ENCODE peak calls at places on chromosomes 6 and 20, in eight cellular contexts. B is esophagus muscularis mucosa, I is endothelial cell of umbilical vein, K is cardiac muscle cell, G is endodermal cell, V is heart left ventricle, D is astrocyte of the spinal cord, H is tibial artery. A is an unnamed sample.

GRCh38 chr20:7790189-7790588 is 150.1 kb downstream of the HAO1 start:
- DNase-seq in B (no peak), I (no peak), K (no peak), G (no peak), V (no peak), D (peak; percentile 54), H (no peak), A (peak; percentile 51)

GRCh38 chr6:11769816-11770545 is 8.6 kb downstream of the ADTRP start:
- DNase-seq in B (no peak), I (no peak), K (no peak), G (peak; percentile 87), V (no peak), D (no peak), H (no peak), A (no peak)

GRCh38 chr6:100449239-100449691 is 15.5 kb downstream of the SIM1 start:
- DNase-seq in B (peak; percentile 86), I (no peak), K (no peak), G (no peak), V (no peak), D (no peak), H (no peak), A (no peak)

GRCh38 chr6:29827579-29828470 is at the start of gene HLA-G:
- DNase-seq in B (no peak), I (no peak), K (peak; percentile 8), G (peak; percentile 75), V (no peak), D (no peak), H (no peak), A (no peak)

GRCh38 chr6:107318100-107318736 is 141.1 kb downstream of the PDSS2 start:
- DNase-seq in B (no peak), I (peak; percentile 69), K (peak; percentile 78), G (peak; percentile 79), V (peak; percentile 58), D (peak; percentile 49), H (peak; percentile 35), A (peak; percentile 71)

GRCh38 chr6:43328528-43328927 is 19.9 kb upstream of the CRIP3 start:
- DNase-seq in B (no peak), I (no peak), K (peak; percentile 53), G (no peak), V (peak; percentile 53), D (no peak), H (no peak), A (no peak)

GRCh38 chr6:141117869-141118268 is 1014.9 kb upstream of the GJE1 start:
- DNase-seq in B (no peak), I (no peak), K (no peak), G (no peak), V (no peak), D (no peak), H (no peak), A (peak; percentile 36)

GRCh38 chr6:101088594-101088993 is 207.5 kb upstream of the ASCC3 start:
- DNase-seq in B (no peak), I (no peak), K (no peak), G (no peak), V (no peak), D (no peak), H (no peak), A (no peak)

GRCh38 chr6:93177918-93178317 is 241.4 kb downstream of the EPHA7 start:
- DNase-seq in B (no peak), I (no peak), K (no peak), G (no peak), V (no peak), D (no peak), H (no peak), A (no peak)

GRCh38 chr20:57008217-57008616 is 258.2 kb downstream of the BMP7 start:
- DNase-seq in B (no peak), I (no peak), K (no peak), G (no peak), V (no peak), D (no peak), H (no peak), A (no peak)

GRCh38 chr20:25079171-25079570 is 2.8 kb downstream of the VSX1 start:
- DNase-seq in B (no peak), I (no peak), K (no peak), G (no peak), V (no peak), D (no peak), H (no peak), A (no peak)

GRCh38 chr20:12925214-12925755 is 83.5 kb upstream of the SPTLC3 start:
- DNase-seq in B (no peak), I (peak; percentile 81), K (peak; percentile 82), G (peak; percentile 85), V (no peak), D (peak; percentile 89), H (peak; percentile 30), A (peak; percentile 89)

GRCh38 chr6:31575952-31576684 is 753 bp downstream of the TNF start:
- DNase-seq in B (no peak), I (no peak), K (no peak), G (no peak), V (no peak), D (no peak), H (no peak), A (no peak)

GRCh38 chr6:31578461-31579118 is 3.2 kb downstream of the TNF start:
- DNase-seq in B (no peak), I (no peak), K (no peak), G (peak; percentile 68), V (no peak), D (no peak), H (no peak), A (no peak)

GRCh38 chr6:31575335-31575901 is at the start of gene TNF:
- DNase-seq in B (no peak), I (no peak), K (no peak), G (peak; percentile 41), V (peak; percentile 64), D (no peak), H (peak; percentile 58), A (no peak)

GRCh38 chr6:31578058-31578457 is 2.7 kb downstream of the TNF start:
- DNase-seq in B (no peak), I (no peak), K (no peak), G (peak; percentile 28), V (no peak), D (no peak), H (no peak), A (no peak)

DNA sequence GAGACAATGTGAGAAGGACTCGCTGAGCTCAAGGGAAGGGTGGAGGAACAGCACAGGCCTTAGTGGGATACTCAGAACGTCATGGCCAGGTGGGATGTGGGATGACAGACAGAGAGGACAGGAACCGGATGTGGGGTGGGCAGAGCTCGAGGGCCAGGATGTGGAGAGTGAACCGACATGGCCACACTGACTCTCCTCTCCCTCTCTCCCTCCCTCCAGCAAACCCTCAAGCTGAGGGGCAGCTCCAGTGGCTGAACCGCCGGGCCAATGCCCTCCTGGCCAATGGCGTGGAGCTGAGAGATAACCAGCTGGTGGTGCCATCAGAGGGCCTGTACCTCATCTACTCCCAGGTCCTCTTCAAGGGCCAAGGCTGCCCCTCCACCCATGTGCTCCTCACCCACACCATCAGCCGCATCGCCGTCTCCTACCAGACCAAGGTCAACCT is 1.6 kb downstream of the TNF start:
- DNase-seq in B (no peak), I (no peak), K (no peak), G (peak; percentile 39), V (no peak), D (no peak), H (no peak), A (no peak)
- H3K4me3 ChIP-seq in B (no peak overlapping the region), I (no peak overlapping the region), K (no peak overlapping the region), G (no peak overlapping the region), V (peak overlapping the region; percentile 57), D (no peak overlapping the region), H (no peak overlapping the region), A (no peak overlapping the region)

DNA sequence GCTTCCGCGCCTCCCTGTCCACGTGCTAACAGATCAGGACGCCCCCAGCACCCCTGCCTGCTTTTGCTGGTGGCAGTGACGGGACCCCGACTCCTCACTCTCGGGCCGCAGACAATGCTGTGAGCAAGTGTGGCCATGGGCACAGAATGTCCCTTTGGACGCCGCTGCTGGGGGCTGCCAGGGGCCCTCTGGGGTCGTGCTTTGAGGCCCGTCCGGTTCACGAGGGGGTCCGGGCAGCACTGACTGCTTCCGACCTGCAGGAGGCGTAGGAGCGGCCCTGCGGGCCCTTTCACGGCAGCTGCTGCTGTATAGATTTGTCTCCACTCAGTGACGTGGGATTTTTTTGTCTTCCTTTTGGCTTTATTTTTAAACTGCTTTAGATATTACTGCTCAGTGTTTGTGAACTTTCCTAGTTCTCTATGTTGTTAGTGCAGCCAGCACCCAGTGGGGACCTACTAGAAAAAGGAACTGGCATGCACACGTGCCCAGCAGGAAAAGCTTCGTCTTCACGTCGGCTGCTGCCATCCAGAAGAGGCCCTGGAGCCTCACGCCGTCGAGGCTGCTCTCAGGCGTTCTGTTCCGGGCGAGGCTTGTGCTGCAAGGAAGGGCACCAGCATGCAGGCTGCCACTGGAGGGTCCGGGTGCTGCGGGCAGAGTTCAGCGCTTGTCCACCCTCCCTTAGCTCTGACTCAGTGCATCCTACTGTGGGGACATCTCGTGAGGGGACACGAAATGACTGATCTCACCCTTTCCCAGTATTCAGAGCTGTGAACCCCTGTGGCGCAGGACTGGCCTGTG is 21.7 kb downstream of the UCKL1 start:
- DNase-seq in B (no peak), I (no peak), K (peak; percentile 49), G (peak; percentile 84), V (no peak), D (no peak), H (no peak), A (no peak)
- TF ChIP-seq CTCF in B (no peak), I (peak; percentile 23), K (peak; percentile 31), G (peak; percentile 83), V (peak; percentile 17), D (peak; percentile 58), H (no peak), A (peak; percentile 32)

DNA sequence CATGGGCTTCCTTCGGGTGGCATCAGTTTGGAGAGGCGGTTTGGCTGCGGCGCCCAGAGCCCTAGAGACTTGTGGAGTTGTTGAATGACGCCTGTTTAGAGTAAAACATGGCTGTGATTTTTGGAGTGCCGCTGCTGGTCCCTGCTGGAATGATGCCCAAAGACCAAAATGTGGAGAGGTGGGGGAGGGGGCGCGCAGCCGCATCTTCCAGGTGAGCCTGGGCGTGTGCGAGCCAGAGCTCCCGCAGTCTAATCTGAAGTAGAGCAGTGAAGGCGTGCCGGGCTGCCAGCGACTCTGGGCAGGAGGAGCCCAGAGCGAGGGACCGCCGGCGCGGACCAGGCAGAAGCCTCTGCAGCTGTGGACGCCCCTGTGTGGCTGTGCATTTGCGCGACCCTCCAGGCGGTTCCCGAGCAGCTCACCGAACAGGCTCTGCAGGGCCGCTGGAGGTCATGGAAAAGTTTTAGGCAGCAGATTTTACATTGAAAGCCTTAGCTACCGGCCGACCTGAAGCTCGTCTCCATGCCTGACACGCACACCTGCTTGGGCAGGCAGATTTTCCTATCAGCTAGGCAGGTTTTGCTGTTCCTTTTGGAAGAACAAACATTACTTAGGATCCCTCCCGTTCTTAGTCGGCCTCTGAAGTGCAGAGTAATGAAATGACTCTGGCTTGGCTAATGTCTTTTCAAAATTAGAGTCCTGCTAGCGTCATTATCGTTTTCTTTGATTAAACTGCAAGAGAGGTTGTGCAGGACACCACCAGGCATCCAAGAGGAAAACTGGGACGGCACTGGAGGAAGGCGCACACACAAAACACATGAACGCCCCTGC is 298.2 kb downstream of the PHACTR1 start:
- DNase-seq in B (no peak), I (no peak), K (peak; percentile 53), G (peak; percentile 88), V (peak; percentile 22), D (no peak), H (no peak), A (no peak)
- H3K4me3 ChIP-seq in B (peak overlapping the region; percentile 52), I (peak overlapping the region; percentile 35), K (peak overlapping the region; percentile 73), G (peak overlapping the region; percentile 91), V (peak overlapping the region; percentile 67), D (no peak overlapping the region), H (peak overlapping the region; percentile 68), A (peak overlapping the region; percentile 52)

DNA sequence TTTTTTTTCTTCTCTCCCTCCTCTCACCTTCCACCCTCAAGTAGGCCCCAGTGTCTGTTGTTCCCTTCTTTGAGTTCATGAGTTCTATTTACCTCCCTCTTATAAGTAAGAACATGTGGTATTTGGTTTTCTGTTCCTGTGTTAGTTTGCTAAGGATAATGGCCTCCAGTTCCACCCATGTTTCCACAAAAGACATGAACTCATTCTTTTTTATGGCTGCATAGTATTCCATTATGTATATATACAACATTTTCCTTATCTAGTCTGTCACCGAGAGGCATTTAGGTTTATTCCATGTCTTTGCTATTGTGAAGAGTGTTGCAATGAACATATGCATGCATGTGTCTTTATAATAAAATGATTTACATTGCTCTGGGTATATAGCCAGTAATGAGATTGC is 147.9 kb downstream of the PDE7B start:
- DNase-seq in B (no peak), I (no peak), K (no peak), G (no peak), V (no peak), D (no peak), H (no peak), A (no peak)
- TF ChIP-seq CTCF in B (no peak), I (no peak), K (no peak), G (no peak), V (no peak), D (no peak), H (no peak), A (no peak)